ENCODE peak calls at places on chromosome 5, in nine cellular contexts. One of them, this sample, is unnamed.

GRCh38 chr5:172583931-172584511 is 57.0 kb upstream of the NEURL1B start:
- DNase-seq in PC-3: no peak
- DNase-seq in GM23248: no peak
- DNase-seq in neural progenitor cell: no peak
- DNase-seq in HCT116: no peak
- DNase-seq in SK-N-SH: no peak
- DNase-seq in GM23338: no peak
- DNase-seq in MM.1S: no peak
- DNase-seq in hepatocyte: no peak
- DNase-seq in this sample: no peak

GRCh38 chr5:1171340-1171941 is 30.0 kb upstream of the SLC6A19 start:
- DNase-seq in neural progenitor cell: no peak
- DNase-seq in hepatocyte: peak; percentile 55
- DNase-seq in HCT116: no peak
- DNase-seq in MM.1S: no peak
- DNase-seq in PC-3: peak; percentile 84
- DNase-seq in GM23248: peak; percentile 97
- DNase-seq in SK-N-SH: no peak
- DNase-seq in GM23338: no peak
- DNase-seq in this sample: no peak

GRCh38 chr5:96344678-96345612 is 88.1 kb downstream of the PCSK1 start:
- DNase-seq in GM23248: peak; percentile 86
- DNase-seq in PC-3: peak; percentile 85
- DNase-seq in neural progenitor cell: peak; percentile 59
- DNase-seq in hepatocyte: peak; percentile 73
- DNase-seq in MM.1S: peak; percentile 77
- DNase-seq in GM23338: peak; percentile 79
- DNase-seq in HCT116: peak; percentile 54
- DNase-seq in SK-N-SH: peak; percentile 36
- DNase-seq in this sample: peak; percentile 38

GRCh38 chr5:37071901-37072581 is 177.1 kb downstream of the CPLANE1 start:
- DNase-seq in HCT116: no peak
- DNase-seq in SK-N-SH: no peak
- DNase-seq in MM.1S: no peak
- DNase-seq in GM23338: no peak
- DNase-seq in hepatocyte: no peak
- DNase-seq in GM23248: peak; percentile 83
- DNase-seq in PC-3: peak; percentile 73
- DNase-seq in neural progenitor cell: no peak
- DNase-seq in this sample: no peak

GRCh38 chr5:146704949-146705665 is 173.4 kb downstream of the PPP2R2B start:
- DNase-seq in GM23338: no peak
- DNase-seq in GM23248: no peak
- DNase-seq in HCT116: no peak
- DNase-seq in neural progenitor cell: no peak
- DNase-seq in hepatocyte: no peak
- DNase-seq in SK-N-SH: no peak
- DNase-seq in PC-3: no peak
- DNase-seq in MM.1S: no peak
- DNase-seq in this sample: no peak

GRCh38 chr5:31280210-31280609 is 86.7 kb downstream of the CDH6 start:
- DNase-seq in SK-N-SH: no peak
- DNase-seq in GM23248: no peak
- DNase-seq in HCT116: no peak
- DNase-seq in PC-3: no peak
- DNase-seq in neural progenitor cell: no peak
- DNase-seq in hepatocyte: peak; percentile 4
- DNase-seq in GM23338: no peak
- DNase-seq in MM.1S: no peak
- DNase-seq in this sample: no peak

GRCh38 chr5:105754056-105754455 is 1916.7 kb downstream of the EFNA5 start:
- DNase-seq in SK-N-SH: no peak
- DNase-seq in PC-3: no peak
- DNase-seq in GM23338: peak; percentile 4
- DNase-seq in MM.1S: no peak
- DNase-seq in GM23248: no peak
- DNase-seq in HCT116: no peak
- DNase-seq in hepatocyte: peak; percentile 8
- DNase-seq in neural progenitor cell: peak; percentile 4
- DNase-seq in this sample: no peak

GRCh38 chr5:73887688-73888087 is 261.7 kb downstream of the ARHGEF28 start:
- DNase-seq in GM23248: no peak
- DNase-seq in PC-3: no peak
- DNase-seq in SK-N-SH: no peak
- DNase-seq in neural progenitor cell: no peak
- DNase-seq in hepatocyte: no peak
- DNase-seq in MM.1S: no peak
- DNase-seq in HCT116: no peak
- DNase-seq in GM23338: no peak
- DNase-seq in this sample: no peak

GRCh38 chr5:133962801-133963476 is 5.5 kb downstream of the C5orf15 start:
- DNase-seq in GM23338: no peak
- DNase-seq in SK-N-SH: no peak
- DNase-seq in MM.1S: no peak
- DNase-seq in GM23248: peak; percentile 65
- DNase-seq in PC-3: no peak
- DNase-seq in HCT116: no peak
- DNase-seq in neural progenitor cell: no peak
- DNase-seq in hepatocyte: no peak
- DNase-seq in this sample: no peak

GRCh38 chr5:56037531-56038010 is 42.8 kb upstream of the IL6ST start:
- DNase-seq in GM23338: peak; percentile 9
- DNase-seq in hepatocyte: no peak
- DNase-seq in MM.1S: peak; percentile 85
- DNase-seq in PC-3: no peak
- DNase-seq in neural progenitor cell: no peak
- DNase-seq in HCT116: no peak
- DNase-seq in GM23248: no peak
- DNase-seq in SK-N-SH: no peak
- DNase-seq in this sample: no peak

GRCh38 chr5:14742427-14743010 is 78.0 kb downstream of the OTULIN start:
- DNase-seq in GM23338: no peak
- DNase-seq in HCT116: no peak
- DNase-seq in GM23248: no peak
- DNase-seq in hepatocyte: no peak
- DNase-seq in MM.1S: no peak
- DNase-seq in SK-N-SH: no peak
- DNase-seq in PC-3: no peak
- DNase-seq in neural progenitor cell: no peak
- DNase-seq in this sample: no peak

GRCh38 chr5:177552839-177553455 is 1.4 kb downstream of the FAM193B start:
- DNase-seq in hepatocyte: no peak
- DNase-seq in HCT116: no peak
- DNase-seq in GM23248: peak; percentile 74
- DNase-seq in MM.1S: no peak
- DNase-seq in PC-3: peak; percentile 23
- DNase-seq in GM23338: peak; percentile 48
- DNase-seq in neural progenitor cell: peak; percentile 20
- DNase-seq in SK-N-SH: peak; percentile 54
- DNase-seq in this sample: no peak

GRCh38 chr5:177555665-177556064 is 1.3 kb upstream of the FAM193B start:
- DNase-seq in HCT116: no peak
- DNase-seq in neural progenitor cell: no peak
- DNase-seq in hepatocyte: no peak
- DNase-seq in SK-N-SH: no peak
- DNase-seq in MM.1S: no peak
- DNase-seq in GM23248: no peak
- DNase-seq in GM23338: no peak
- DNase-seq in PC-3: no peak
- DNase-seq in this sample: no peak

GRCh38 chr5:177555228-177555627 is 865 bp upstream of the FAM193B start:
- DNase-seq in hepatocyte: no peak
- DNase-seq in GM23248: no peak
- DNase-seq in SK-N-SH: no peak
- DNase-seq in PC-3: no peak
- DNase-seq in MM.1S: no peak
- DNase-seq in neural progenitor cell: no peak
- DNase-seq in HCT116: no peak
- DNase-seq in GM23338: no peak
- DNase-seq in this sample: no peak

GRCh38 chr5:177554474-177555111 is at the start of gene FAM193B:
- DNase-seq in HCT116: peak; percentile 80
- DNase-seq in MM.1S: peak; percentile 93
- DNase-seq in SK-N-SH: peak; percentile 99
- DNase-seq in PC-3: peak; percentile 91
- DNase-seq in hepatocyte: peak; percentile 96
- DNase-seq in GM23338: peak; percentile 98
- DNase-seq in GM23248: peak; percentile 96
- DNase-seq in neural progenitor cell: peak; percentile 97
- DNase-seq in this sample: peak; percentile 92

GRCh38 chr5:177553671-177554429 is 513 bp downstream of the FAM193B start:
- DNase-seq in neural progenitor cell: peak; percentile 49
- DNase-seq in SK-N-SH: peak; percentile 83
- DNase-seq in PC-3: no peak
- DNase-seq in GM23338: peak; percentile 42
- DNase-seq in MM.1S: peak; percentile 10
- DNase-seq in GM23248: peak; percentile 59
- DNase-seq in HCT116: no peak
- DNase-seq in hepatocyte: peak; percentile 50
- DNase-seq in this sample: peak; percentile 37
- TF ChIP-seq EZH2phosphoT487 in neural progenitor cell: no peak
- TF ChIP-seq EZH2phosphoT487 in SK-N-SH: no peak
- TF ChIP-seq EZH2phosphoT487 in PC-3: no peak
- TF ChIP-seq EZH2phosphoT487 in GM23338: no peak
- TF ChIP-seq EZH2phosphoT487 in MM.1S: no peak
- TF ChIP-seq EZH2phosphoT487 in GM23248: no peak
- TF ChIP-seq EZH2phosphoT487 in HCT116: no peak
- TF ChIP-seq EZH2phosphoT487 in hepatocyte: no peak
- TF ChIP-seq EZH2phosphoT487 in this sample: no peak

DNA sequence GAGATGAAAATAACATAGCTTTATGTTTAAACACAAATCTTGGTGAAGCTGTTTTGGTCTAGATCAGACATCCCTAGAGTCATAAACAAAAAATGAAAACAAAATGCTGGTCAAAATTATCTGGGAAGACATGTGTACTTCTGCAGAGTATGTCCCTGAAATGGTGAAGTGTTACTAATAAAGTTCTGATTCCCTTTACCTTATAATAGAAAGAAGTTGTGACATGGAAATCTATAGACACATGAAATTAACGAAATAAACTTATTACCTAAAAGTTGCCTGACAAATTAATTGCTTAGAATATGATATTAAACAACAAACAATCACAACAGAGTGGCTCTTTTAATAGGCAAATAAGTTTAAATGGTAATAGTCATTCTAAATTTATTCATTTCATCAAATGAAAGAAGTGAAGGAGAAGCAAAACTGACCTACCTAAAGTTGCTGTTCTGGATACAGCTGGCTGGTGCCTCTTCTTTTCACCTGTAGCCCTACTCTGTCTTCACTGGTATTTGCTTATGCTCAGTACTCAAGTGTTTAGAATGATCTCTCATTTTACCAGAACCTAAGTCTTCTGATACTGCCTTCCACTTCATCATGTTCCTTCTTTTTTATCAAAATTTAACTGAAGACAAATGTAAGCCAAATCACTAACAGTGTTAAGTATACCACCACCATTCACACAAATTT is 38.8 kb downstream of the FNIP1 start:
- DNase-seq in HCT116: no peak
- DNase-seq in hepatocyte: no peak
- DNase-seq in GM23248: no peak
- DNase-seq in neural progenitor cell: no peak
- DNase-seq in SK-N-SH: no peak
- DNase-seq in PC-3: no peak
- DNase-seq in MM.1S: peak; percentile 48
- DNase-seq in GM23338: no peak
- DNase-seq in this sample: no peak
- H3K4me1 ChIP-seq in HCT116: no peaks in the 10 kb centered on the region
- H3K4me1 ChIP-seq in hepatocyte: no peaks in the 10 kb centered on the region
- H3K4me1 ChIP-seq in GM23248: peaks cover 12% of the 10 kb centered on the region
- H3K4me1 ChIP-seq in neural progenitor cell: no peaks in the 10 kb centered on the region
- H3K4me1 ChIP-seq in SK-N-SH: peaks cover 8% of the 10 kb centered on the region
- H3K4me1 ChIP-seq in PC-3: peaks cover 4% of the 10 kb centered on the region
- H3K4me1 ChIP-seq in MM.1S: peaks cover 38% of the 10 kb centered on the region
- H3K4me1 ChIP-seq in GM23338: peaks cover 9% of the 10 kb centered on the region
- H3K4me1 ChIP-seq in this sample: peaks cover 9% of the 10 kb centered on the region

GRCh38 chr5:34687269-34688011 is 31.3 kb downstream of the RAI14 start:
- DNase-seq in GM23338: no peak
- DNase-seq in MM.1S: no peak
- DNase-seq in neural progenitor cell: no peak
- DNase-seq in GM23248: peak; percentile 75
- DNase-seq in PC-3: no peak
- DNase-seq in SK-N-SH: no peak
- DNase-seq in hepatocyte: peak; percentile 41
- DNase-seq in HCT116: peak; percentile 28
- DNase-seq in this sample: no peak

GRCh38 chr5:34684980-34685352 is 28.8 kb downstream of the RAI14 start:
- DNase-seq in GM23338: no peak
- DNase-seq in PC-3: no peak
- DNase-seq in hepatocyte: no peak
- DNase-seq in GM23248: no peak
- DNase-seq in HCT116: no peak
- DNase-seq in SK-N-SH: no peak
- DNase-seq in neural progenitor cell: no peak
- DNase-seq in MM.1S: no peak
- DNase-seq in this sample: no peak

GRCh38 chr5:34688015-34688800 is 32.1 kb downstream of the RAI14 start:
- DNase-seq in hepatocyte: peak; percentile 31
- DNase-seq in HCT116: no peak
- DNase-seq in MM.1S: no peak
- DNase-seq in neural progenitor cell: no peak
- DNase-seq in PC-3: no peak
- DNase-seq in GM23248: no peak
- DNase-seq in SK-N-SH: no peak
- DNase-seq in GM23338: no peak
- DNase-seq in this sample: no peak

GRCh38 chr5:34685485-34686197 is 29.5 kb downstream of the RAI14 start:
- DNase-seq in PC-3: peak; percentile 52
- DNase-seq in SK-N-SH: no peak
- DNase-seq in neural progenitor cell: peak; percentile 81
- DNase-seq in GM23338: peak; percentile 82
- DNase-seq in MM.1S: no peak
- DNase-seq in GM23248: peak; percentile 92
- DNase-seq in HCT116: no peak
- DNase-seq in hepatocyte: no peak
- DNase-seq in this sample: no peak

GRCh38 chr5:34686762-34687268 is 30.7 kb downstream of the RAI14 start:
- DNase-seq in SK-N-SH: no peak
- DNase-seq in neural progenitor cell: no peak
- DNase-seq in GM23248: peak; percentile 95
- DNase-seq in MM.1S: no peak
- DNase-seq in HCT116: peak; percentile 94
- DNase-seq in PC-3: peak; percentile 93
- DNase-seq in hepatocyte: peak; percentile 94
- DNase-seq in GM23338: no peak
- DNase-seq in this sample: no peak
- H2AFZ ChIP-seq in SK-N-SH: no peak overlapping the region
- H2AFZ ChIP-seq in neural progenitor cell: no peak overlapping the region
- H2AFZ ChIP-seq in GM23248: no peak overlapping the region
- H2AFZ ChIP-seq in MM.1S: no peak overlapping the region
- H2AFZ ChIP-seq in HCT116: no peak overlapping the region
- H2AFZ ChIP-seq in PC-3: no peak overlapping the region
- H2AFZ ChIP-seq in hepatocyte: no peak overlapping the region
- H2AFZ ChIP-seq in GM23338: no peak overlapping the region
- H2AFZ ChIP-seq in this sample: no peak overlapping the region

DNA sequence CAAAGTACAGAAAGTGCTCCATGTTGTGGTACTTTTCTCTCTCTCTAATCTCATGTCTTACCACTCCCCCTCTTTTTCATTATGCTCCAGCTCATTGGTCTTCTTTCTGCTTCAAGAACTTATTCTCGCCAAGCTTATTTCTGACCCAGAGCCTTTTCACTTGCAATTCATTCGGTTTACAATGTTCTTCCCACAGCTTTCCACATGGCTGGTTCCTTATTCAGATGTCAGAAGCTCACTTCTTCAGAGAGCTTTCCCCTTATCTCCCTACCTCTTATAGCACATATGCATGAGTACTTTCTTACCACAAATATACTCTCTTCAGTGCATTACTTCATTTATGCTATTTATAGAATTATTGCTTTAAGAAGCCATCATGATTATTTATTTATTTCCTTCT is 338.8 kb upstream of the ATP10B start:
- DNase-seq in MM.1S: no peak
- DNase-seq in GM23338: no peak
- DNase-seq in GM23248: no peak
- DNase-seq in SK-N-SH: no peak
- DNase-seq in PC-3: no peak
- DNase-seq in HCT116: no peak
- DNase-seq in hepatocyte: no peak
- DNase-seq in neural progenitor cell: peak; percentile 46
- DNase-seq in this sample: no peak
- TF ChIP-seq EZH2phosphoT487 in MM.1S: no peak
- TF ChIP-seq EZH2phosphoT487 in GM23338: no peak
- TF ChIP-seq EZH2phosphoT487 in GM23248: no peak
- TF ChIP-seq EZH2phosphoT487 in SK-N-SH: no peak
- TF ChIP-seq EZH2phosphoT487 in PC-3: no peak
- TF ChIP-seq EZH2phosphoT487 in HCT116: no peak
- TF ChIP-seq EZH2phosphoT487 in hepatocyte: no peak
- TF ChIP-seq EZH2phosphoT487 in neural progenitor cell: no peak
- TF ChIP-seq EZH2phosphoT487 in this sample: no peak